ENCODE peak calls at places on chromosomes 13 and 19, in five cellular contexts. One of them, this sample, is unnamed.

GRCh38 chr13:102020611-102021216 is 381.1 kb downstream of the FGF14 start:
- DNase-seq in midbrain: no peak
- DNase-seq in left ventricle myocardium inferior: no peak
- DNase-seq in upper lobe of right lung: no peak
- DNase-seq in NCI-H1694: no peak
- DNase-seq in this sample: no peak

GRCh38 chr13:31267126-31267784 is 67.5 kb downstream of the B3GLCT start:
- DNase-seq in midbrain: no peak
- DNase-seq in left ventricle myocardium inferior: no peak
- DNase-seq in upper lobe of right lung: no peak
- DNase-seq in NCI-H1694: no peak
- DNase-seq in this sample: no peak

GRCh38 chr13:66663206-66663605 is 566.9 kb downstream of the PCDH9 start:
- DNase-seq in midbrain: no peak
- DNase-seq in left ventricle myocardium inferior: no peak
- DNase-seq in upper lobe of right lung: no peak
- DNase-seq in NCI-H1694: no peak
- DNase-seq in this sample: no peak

GRCh38 chr19:18541258-18541991 is 1.9 kb downstream of the FKBP8 start:
- DNase-seq in midbrain: no peak
- DNase-seq in left ventricle myocardium inferior: no peak
- DNase-seq in upper lobe of right lung: no peak
- DNase-seq in NCI-H1694: no peak
- DNase-seq in this sample: no peak

GRCh38 chr19:49555600-49556411 is 24.6 kb downstream of the NOSIP start:
- DNase-seq in midbrain: no peak
- DNase-seq in left ventricle myocardium inferior: peak; percentile 32
- DNase-seq in upper lobe of right lung: peak; percentile 90
- DNase-seq in NCI-H1694: no peak
- DNase-seq in this sample: no peak

GRCh38 chr13:73765651-73766384 is 368.4 kb downstream of the KLF12 start:
- DNase-seq in midbrain: peak; percentile 76
- DNase-seq in left ventricle myocardium inferior: peak; percentile 84
- DNase-seq in upper lobe of right lung: peak; percentile 79
- DNase-seq in NCI-H1694: peak; percentile 96
- DNase-seq in this sample: peak; percentile 73

GRCh38 chr13:29835280-29836061 is 14.9 kb downstream of the UBL3 start:
- DNase-seq in midbrain: no peak
- DNase-seq in left ventricle myocardium inferior: no peak
- DNase-seq in upper lobe of right lung: no peak
- DNase-seq in NCI-H1694: no peak
- DNase-seq in this sample: no peak

GRCh38 chr13:75042809-75043208 is 439.2 kb downstream of the TBC1D4 start:
- DNase-seq in midbrain: no peak
- DNase-seq in left ventricle myocardium inferior: no peak
- DNase-seq in upper lobe of right lung: no peak
- DNase-seq in NCI-H1694: no peak
- DNase-seq in this sample: no peak

GRCh38 chr13:25743426-25743825 is 308.4 kb downstream of the SHISA2 start:
- DNase-seq in midbrain: no peak
- DNase-seq in left ventricle myocardium inferior: no peak
- DNase-seq in upper lobe of right lung: no peak
- DNase-seq in NCI-H1694: no peak
- DNase-seq in this sample: no peak

GRCh38 chr19:38719761-38720558 is 24.3 kb downstream of the CAPN12 start:
- DNase-seq in midbrain: no peak
- DNase-seq in left ventricle myocardium inferior: no peak
- DNase-seq in upper lobe of right lung: no peak
- DNase-seq in NCI-H1694: no peak
- DNase-seq in this sample: no peak

GRCh38 chr19:1252221-1252817 is 3.9 kb downstream of the MIDN start:
- DNase-seq in midbrain: peak; percentile 89
- DNase-seq in left ventricle myocardium inferior: peak; percentile 90
- DNase-seq in upper lobe of right lung: peak; percentile 96
- DNase-seq in NCI-H1694: no peak
- DNase-seq in this sample: no peak

GRCh38 chr19:49344516-49345423 is 9.6 kb downstream of the CD37 start:
- DNase-seq in midbrain: no peak
- DNase-seq in left ventricle myocardium inferior: no peak
- DNase-seq in upper lobe of right lung: no peak
- DNase-seq in NCI-H1694: no peak
- DNase-seq in this sample: no peak

GRCh38 chr13:91406619-91407018 is 8.2 kb downstream of the GPC5 start:
- DNase-seq in midbrain: peak; percentile 43
- DNase-seq in left ventricle myocardium inferior: no peak
- DNase-seq in upper lobe of right lung: no peak
- DNase-seq in NCI-H1694: peak; percentile 22
- DNase-seq in this sample: no peak

GRCh38 chr13:105202384-105202783 is 1333.1 kb downstream of the EFNB2 start:
- DNase-seq in midbrain: peak; percentile 55
- DNase-seq in left ventricle myocardium inferior: no peak
- DNase-seq in upper lobe of right lung: no peak
- DNase-seq in NCI-H1694: no peak
- DNase-seq in this sample: no peak